ENCODE peak calls at places on chromosomes 11 and 22, in seven cellular contexts. One of them, this sample, is unnamed.

GRCh38 chr22:39087098-39087497 is 9.9 kb upstream of the APOBEC3H start:
- DNase-seq in A549: no peak
- DNase-seq in HCT116: no peak
- DNase-seq in K562: no peak
- DNase-seq in Panc1: no peak
- DNase-seq in GM12878: no peak
- DNase-seq in SK-N-SH: no peak
- DNase-seq in this sample: no peak

GRCh38 chr22:24059121-24059520 is 48.0 kb downstream of the CABIN1 start:
- DNase-seq in A549: no peak
- DNase-seq in HCT116: no peak
- DNase-seq in K562: no peak
- DNase-seq in Panc1: no peak
- DNase-seq in GM12878: no peak
- DNase-seq in SK-N-SH: no peak
- DNase-seq in this sample: no peak

GRCh38 chr11:66868726-66869291 is 11.9 kb downstream of the LRFN4 start:
- DNase-seq in A549: peak
- DNase-seq in HCT116: peak
- DNase-seq in K562: peak
- DNase-seq in Panc1: no peak
- DNase-seq in GM12878: peak
- DNase-seq in SK-N-SH: peak
- DNase-seq in this sample: peak

GRCh38 chr11:125873881-125874555 is 13.4 kb upstream of the HYLS1 start:
- DNase-seq in A549: no peak
- DNase-seq in HCT116: no peak
- DNase-seq in K562: peak
- DNase-seq in Panc1: no peak
- DNase-seq in GM12878: no peak
- DNase-seq in SK-N-SH: no peak
- DNase-seq in this sample: no peak

GRCh38 chr11:117424781-117425180 is 97.1 kb downstream of the CEP164 start:
- DNase-seq in A549: no peak
- DNase-seq in HCT116: no peak
- DNase-seq in K562: no peak
- DNase-seq in Panc1: no peak
- DNase-seq in GM12878: no peak
- DNase-seq in SK-N-SH: no peak
- DNase-seq in this sample: no peak

GRCh38 chr11:93775289-93775688 is 8.8 kb upstream of the MED17 start:
- DNase-seq in A549: no peak
- DNase-seq in HCT116: peak
- DNase-seq in K562: peak
- DNase-seq in Panc1: no peak
- DNase-seq in GM12878: no peak
- DNase-seq in SK-N-SH: peak
- DNase-seq in this sample: peak

GRCh38 chr22:43520632-43521039 is 108.8 kb downstream of the MPPED1 start:
- DNase-seq in A549: no peak
- DNase-seq in HCT116: no peak
- DNase-seq in K562: no peak
- DNase-seq in Panc1: no peak
- DNase-seq in GM12878: peak
- DNase-seq in SK-N-SH: no peak
- DNase-seq in this sample: no peak

GRCh38 chr22:37896181-37896592 is 9.9 kb upstream of the MICALL1 start:
- DNase-seq in A549: no peak
- DNase-seq in HCT116: no peak
- DNase-seq in K562: no peak
- DNase-seq in Panc1: no peak
- DNase-seq in GM12878: peak
- DNase-seq in SK-N-SH: no peak
- DNase-seq in this sample: peak

GRCh38 chr11:36211735-36212430 is 77.3 kb downstream of the COMMD9 start:
- DNase-seq in A549: no peak
- DNase-seq in HCT116: no peak
- DNase-seq in K562: no peak
- DNase-seq in Panc1: no peak
- DNase-seq in GM12878: no peak
- DNase-seq in SK-N-SH: peak
- DNase-seq in this sample: peak

GRCh38 chr11:125062931-125063428 is at the start of gene SLC37A2:
- DNase-seq in A549: peak
- DNase-seq in HCT116: no peak
- DNase-seq in K562: no peak
- DNase-seq in Panc1: no peak
- DNase-seq in GM12878: peak
- DNase-seq in SK-N-SH: peak
- DNase-seq in this sample: peak

GRCh38 chr22:35539487-35539886 is 1.1 kb upstream of the RASD2 start:
- DNase-seq in A549: no peak
- DNase-seq in HCT116: no peak
- DNase-seq in K562: no peak
- DNase-seq in Panc1: no peak
- DNase-seq in GM12878: no peak
- DNase-seq in SK-N-SH: no peak
- DNase-seq in this sample: no peak
- TF ChIP-seq REST in A549: no peak
- TF ChIP-seq REST in HCT116: no peak
- TF ChIP-seq REST in K562: no peak
- TF ChIP-seq REST in Panc1: no peak
- TF ChIP-seq REST in GM12878: no peak
- TF ChIP-seq REST in SK-N-SH: no peak
- TF ChIP-seq REST in this sample: no peak

DNA sequence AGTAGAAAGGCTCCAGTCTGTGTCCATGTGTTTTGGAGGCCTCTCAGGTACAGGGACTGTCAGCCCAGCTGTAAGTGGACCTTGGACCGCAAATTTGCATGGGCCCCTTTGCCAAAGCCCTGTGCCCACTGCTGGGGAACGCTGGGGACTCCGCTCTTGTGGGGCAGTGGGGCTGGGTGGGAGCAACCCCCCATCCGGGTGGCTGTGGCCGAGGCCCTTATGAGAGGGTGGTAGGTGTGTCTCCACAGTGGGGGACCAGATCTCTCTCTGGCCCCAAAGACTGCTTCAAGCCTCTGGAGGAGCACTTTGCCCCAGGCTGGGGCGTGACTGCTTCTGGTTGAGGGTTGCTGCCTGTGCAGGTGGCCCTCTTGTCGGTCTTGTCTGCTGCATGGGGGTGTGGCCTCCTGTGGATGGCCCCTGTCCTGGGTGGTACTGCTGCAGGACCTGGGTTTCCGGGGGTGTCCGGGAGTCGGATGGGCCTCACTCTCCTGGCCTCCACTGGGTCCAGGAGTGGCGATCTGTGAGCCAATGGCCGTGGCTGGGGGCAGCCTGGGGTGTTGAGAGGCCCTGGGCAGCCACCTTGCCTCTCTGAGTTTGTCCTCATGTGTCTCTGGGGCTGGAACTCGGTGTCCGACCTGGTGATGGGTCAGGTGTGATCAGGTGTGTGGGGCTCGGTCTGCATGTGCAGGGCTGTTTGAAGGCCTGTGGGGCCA is 15.9 kb downstream of the KCNQ1 start:
- DNase-seq in A549: no peak
- DNase-seq in HCT116: no peak
- DNase-seq in K562: no peak
- DNase-seq in Panc1: no peak
- DNase-seq in GM12878: no peak
- DNase-seq in SK-N-SH: no peak
- DNase-seq in this sample: no peak
- TF ChIP-seq REST in A549: no peak
- TF ChIP-seq REST in HCT116: no peak
- TF ChIP-seq REST in K562: no peak
- TF ChIP-seq REST in Panc1: no peak
- TF ChIP-seq REST in GM12878: no peak
- TF ChIP-seq REST in SK-N-SH: no peak
- TF ChIP-seq REST in this sample: no peak

DNA sequence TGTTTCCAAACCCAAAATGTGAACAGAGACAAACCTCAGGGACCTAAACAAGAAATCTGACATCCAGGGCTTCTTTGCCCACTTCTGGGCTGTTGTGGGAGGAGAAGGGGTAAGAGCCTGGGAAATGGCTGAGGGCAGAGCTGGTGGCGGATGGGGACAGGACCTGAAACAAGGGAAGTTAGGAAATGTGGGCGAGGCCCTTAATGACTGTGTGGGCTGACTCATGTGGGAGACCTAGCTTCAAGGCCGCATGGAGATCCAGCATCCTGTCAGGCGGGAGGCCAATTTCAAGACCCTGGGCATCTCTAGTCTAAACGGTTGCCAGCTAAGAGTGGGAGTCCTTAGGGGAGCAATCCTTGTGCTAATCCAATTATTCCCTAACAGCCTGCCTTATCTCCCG is 2.1 kb upstream of the OAF start:
- DNase-seq in A549: peak
- DNase-seq in HCT116: no peak
- DNase-seq in K562: peak
- DNase-seq in Panc1: no peak
- DNase-seq in GM12878: no peak
- DNase-seq in SK-N-SH: no peak
- DNase-seq in this sample: no peak
- TF ChIP-seq REST in A549: no peak
- TF ChIP-seq REST in HCT116: no peak
- TF ChIP-seq REST in K562: no peak
- TF ChIP-seq REST in Panc1: no peak
- TF ChIP-seq REST in GM12878: no peak
- TF ChIP-seq REST in SK-N-SH: no peak
- TF ChIP-seq REST in this sample: no peak

GRCh38 chr11:59867946-59868345 is 1.7 kb upstream of the TCN1 start:
- DNase-seq in A549: no peak
- DNase-seq in HCT116: no peak
- DNase-seq in K562: no peak
- DNase-seq in Panc1: no peak
- DNase-seq in GM12878: no peak
- DNase-seq in SK-N-SH: no peak
- DNase-seq in this sample: no peak
- TF ChIP-seq REST in A549: no peak
- TF ChIP-seq REST in HCT116: no peak
- TF ChIP-seq REST in K562: no peak
- TF ChIP-seq REST in Panc1: no peak
- TF ChIP-seq REST in GM12878: no peak
- TF ChIP-seq REST in SK-N-SH: no peak
- TF ChIP-seq REST in this sample: no peak

DNA sequence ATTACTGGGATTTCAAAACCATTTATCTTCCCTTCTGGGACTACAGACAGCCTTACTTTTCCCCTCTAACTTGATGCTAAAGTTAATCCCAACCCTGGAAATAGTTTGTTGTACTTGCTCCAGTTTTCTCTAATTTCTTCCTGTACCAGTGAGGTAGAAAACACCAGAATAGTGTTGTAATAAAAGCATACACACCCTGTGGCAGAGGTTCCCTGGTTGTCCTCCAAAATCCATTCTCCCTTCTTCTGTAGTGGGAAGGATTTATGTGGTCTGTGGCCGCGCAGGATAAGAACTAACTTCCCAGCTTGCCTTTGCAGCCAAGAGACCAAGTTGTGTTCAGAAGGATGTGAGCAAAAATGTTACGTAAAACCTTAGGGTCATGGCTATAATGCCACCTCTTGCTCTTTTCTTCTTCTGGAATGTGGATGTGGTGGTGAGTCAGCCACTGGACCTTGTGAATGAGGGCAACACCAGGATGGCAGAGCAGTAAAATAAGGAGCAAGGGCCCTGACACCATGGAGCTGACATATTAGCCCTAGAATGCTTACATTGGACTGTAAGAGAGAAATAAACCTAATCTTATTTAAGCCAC is 28.4 kb downstream of the CCDC90B start:
- DNase-seq in A549: no peak
- DNase-seq in HCT116: no peak
- DNase-seq in K562: no peak
- DNase-seq in Panc1: peak
- DNase-seq in GM12878: no peak
- DNase-seq in SK-N-SH: no peak
- DNase-seq in this sample: no peak
- TF ChIP-seq REST in A549: no peak
- TF ChIP-seq REST in HCT116: no peak
- TF ChIP-seq REST in K562: no peak
- TF ChIP-seq REST in Panc1: no peak
- TF ChIP-seq REST in GM12878: no peak
- TF ChIP-seq REST in SK-N-SH: no peak
- TF ChIP-seq REST in this sample: no peak